ENCODE peak calls at places on chromosome 19, in five cellular contexts. P is A172; H is activated CD4-positive, alpha-beta T cell treated with anti-CD3 and anti-CD28 coated beads, Interleukin-2, amount 10 ng/mL, durations not matched to agents 7 days and 5 days; M is activated T-cell treated with anti-CD3 and anti-CD28 coated beads, Interleukin-2, amount 50 U/mL, for 72 hours; R is endothelial cell. X is an unnamed sample.

GRCh38 chr19:1447944-1448343 is 2.0 kb upstream of the APC2 start:
- DNase-seq in P (no peak), H (no peak), M (no peak), R (no peak), X (no peak)

GRCh38 chr19:11381535-11382369 is 2.4 kb downstream of the EPOR start:
- DNase-seq in P (peak), H (peak), M (peak), R (peak), X (peak)

GRCh38 chr19:8512115-8512967 is 1.6 kb downstream of the ZNF414 start:
- DNase-seq in P (peak), H (no peak), M (peak), R (no peak), X (no peak)

GRCh38 chr19:48303367-48303766 is 22.0 kb upstream of the EMP3 start:
- DNase-seq in P (no peak), H (no peak), M (no peak), R (no peak), X (no peak)

GRCh38 chr19:2167896-2168618 is 4.3 kb downstream of the DOT1L start:
- DNase-seq in P (peak), H (no peak), M (no peak), R (no peak), X (no peak)

GRCh38 chr19:750640-751423 is at the start of gene MISP:
- DNase-seq in P (peak), H (no peak), M (no peak), R (no peak), X (no peak)

GRCh38 chr19:2291185-2291751 is 9.3 kb upstream of the PEAK3 start:
- DNase-seq in P (no peak), H (no peak), M (no peak), R (no peak), X (peak)

GRCh38 chr19:40302224-40303011 is 17.3 kb upstream of the AKT2 start:
- DNase-seq in P (no peak), H (no peak), M (no peak), R (no peak), X (no peak)

GRCh38 chr19:49790866-49791265 is 22.2 kb downstream of the FUZ start:
- DNase-seq in P (no peak), H (no peak), M (no peak), R (no peak), X (no peak)

GRCh38 chr19:7444042-7444441 is 44.8 kb downstream of the PEX11G start:
- DNase-seq in P (no peak), H (no peak), M (no peak), R (no peak), X (no peak)

GRCh38 chr19:57239982-57240310 is 486 bp upstream of the ZNF805 start:
- DNase-seq in P (no peak), H (no peak), M (no peak), R (no peak), X (no peak)

GRCh38 chr19:10553943-10554381 is 10.3 kb downstream of the ATG4D start:
- DNase-seq in P (no peak), H (peak), M (peak), R (no peak), X (no peak)

GRCh38 chr19:10352764-10353671 is 13.6 kb upstream of the ICAM3 start:
- DNase-seq in P (no peak), H (no peak), M (no peak), R (peak), X (peak)

GRCh38 chr19:55340784-55341147 is 1.1 kb downstream of the KMT5C start:
- DNase-seq in P (no peak), H (peak), M (peak), R (peak), X (peak)

GRCh38 chr19:41339936-41340335 is 13.8 kb downstream of the TGFB1 start:
- DNase-seq in P (peak), H (no peak), M (no peak), R (no peak), X (no peak)

GRCh38 chr19:30074096-30074495 is 132.1 kb downstream of the URI1 start:
- DNase-seq in P (no peak), H (no peak), M (no peak), R (no peak), X (no peak)